ENCODE peak calls at places on chromosomes 11 and 22, in six cellular contexts. X is PC-9, U is astrocyte, B is neural progenitor cell, K is hepatocyte, P is mammary epithelial cell. O is an unnamed sample.

GRCh38 chr22:38549106-38549884 is 20.7 kb downstream of the DMC1 start:
- DNase-seq in U (no peak), X (peak; percentile 61), B (no peak), P (peak; percentile 34), K (no peak), O (no peak)

GRCh38 chr22:37324340-37325023 is 42.2 kb downstream of the CYTH4 start:
- DNase-seq in B (peak; percentile 65), X (no peak), K (no peak), U (no peak), P (no peak), O (no peak)

GRCh38 chr11:11959601-11960000 is 48.8 kb downstream of the DKK3 start:
- DNase-seq in P (no peak), U (no peak), K (no peak), B (no peak), X (no peak), O (no peak)

GRCh38 chr11:298406-299065 is 790 bp downstream of the IFITM5 start:
- DNase-seq in U (no peak), B (no peak), P (no peak), X (no peak), K (no peak), O (no peak)

GRCh38 chr11:119365071-119365591 is 16.4 kb downstream of the USP2 start:
- DNase-seq in K (no peak), X (no peak), B (no peak), P (no peak), U (no peak), O (no peak)

GRCh38 chr11:87573708-87574107 is 536.0 kb downstream of the TMEM135 start:
- DNase-seq in X (no peak), U (no peak), K (no peak), B (no peak), P (no peak), O (no peak)

GRCh38 chr22:47166446-47167016 is 404.1 kb downstream of the TBC1D22A start:
- DNase-seq in U (no peak), B (no peak), X (no peak), K (no peak), P (no peak), O (no peak)

GRCh38 chr11:108880510-108880909 is 215.6 kb downstream of the DDX10 start:
- DNase-seq in X (no peak), K (no peak), U (no peak), P (no peak), B (no peak), O (peak; percentile 95)

GRCh38 chr11:122162095-122162494 is 46.1 kb upstream of the BLID start:
- DNase-seq in K (no peak), B (no peak), U (no peak), P (peak; percentile 72), X (no peak), O (no peak)

GRCh38 chr11:461626-462025 is 11.5 kb downstream of the PTDSS2 start:
- DNase-seq in X (no peak), P (no peak), B (no peak), U (no peak), K (no peak), O (no peak)

GRCh38 chr11:68840661-68841653 is 759 bp downstream of the CPT1A start:
- DNase-seq in X (peak; percentile 62), U (no peak), K (peak; percentile 69), B (peak; percentile 34), P (no peak), O (peak; percentile 44)

GRCh38 chr22:49967333-49968241 is 7.0 kb downstream of the PIM3 start:
- DNase-seq in B (peak; percentile 20), X (no peak), U (no peak), P (no peak), K (peak; percentile 53), O (no peak)

GRCh38 chr11:60991457-60991856 is 20.0 kb downstream of the CD6 start:
- DNase-seq in P (no peak), U (no peak), B (no peak), X (no peak), K (no peak), O (no peak)

GRCh38 chr11:17209939-17210245 is 2.1 kb upstream of the PIK3C2A start:
- DNase-seq in B (no peak), K (peak; percentile 10), P (no peak), X (no peak), U (no peak), O (no peak)

GRCh38 chr22:29617922-29618629 is 14.6 kb downstream of the NF2 start:
- DNase-seq in P (peak; percentile 80), B (no peak), U (peak; percentile 83), K (peak; percentile 52), X (peak; percentile 37), O (no peak)

GRCh38 chr22:19756288-19757128 is 4.1 kb upstream of the TBX1 start:
- DNase-seq in B (peak; percentile 74), X (peak; percentile 50), P (peak; percentile 48), K (peak; percentile 79), U (no peak), O (peak; percentile 40)

GRCh38 chr11:9461760-9462134 is 935 bp downstream of the ZNF143 start:
- DNase-seq in U (peak; percentile 27), X (no peak), K (no peak), P (peak; percentile 17), B (no peak), O (no peak)

GRCh38 chr11:126619516-126619915 is 264.0 kb downstream of the ST3GAL4 start:
- DNase-seq in K (no peak), B (no peak), X (no peak), U (no peak), P (no peak), O (no peak)

DNA sequence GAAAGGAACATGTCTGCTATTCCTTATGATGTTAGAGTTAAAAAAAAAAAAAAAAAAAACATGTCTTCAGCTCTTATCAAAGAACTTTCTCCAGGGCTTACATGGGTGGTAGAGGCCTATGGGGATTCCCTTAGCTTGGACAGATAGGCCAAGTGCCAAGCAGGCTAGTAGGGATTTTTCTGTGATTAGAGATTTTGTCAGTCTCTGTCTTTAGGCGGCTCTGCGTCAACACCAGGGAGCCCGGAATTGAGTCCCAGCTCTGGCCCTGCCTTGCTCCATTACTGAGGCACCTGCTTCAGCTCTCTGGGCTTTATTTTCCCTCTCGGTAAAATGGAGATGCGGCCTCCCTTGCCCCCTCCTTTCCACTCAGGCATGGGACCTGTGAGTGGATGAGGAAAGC is 13.1 kb downstream of the CRY2 start:
- DNase-seq in U (no peak), B (no peak), P (no peak), X (no peak), K (no peak), O (no peak)
- H3K4me1 ChIP-seq in U (peaks cover 26% of the 10 kb centered on the region), B (peaks cover 10% of the 10 kb centered on the region), P (peaks cover 11% of the 10 kb centered on the region), X (no peaks in the 10 kb centered on the region), K (peaks cover 21% of the 10 kb centered on the region), O (peaks cover 30% of the 10 kb centered on the region)

DNA sequence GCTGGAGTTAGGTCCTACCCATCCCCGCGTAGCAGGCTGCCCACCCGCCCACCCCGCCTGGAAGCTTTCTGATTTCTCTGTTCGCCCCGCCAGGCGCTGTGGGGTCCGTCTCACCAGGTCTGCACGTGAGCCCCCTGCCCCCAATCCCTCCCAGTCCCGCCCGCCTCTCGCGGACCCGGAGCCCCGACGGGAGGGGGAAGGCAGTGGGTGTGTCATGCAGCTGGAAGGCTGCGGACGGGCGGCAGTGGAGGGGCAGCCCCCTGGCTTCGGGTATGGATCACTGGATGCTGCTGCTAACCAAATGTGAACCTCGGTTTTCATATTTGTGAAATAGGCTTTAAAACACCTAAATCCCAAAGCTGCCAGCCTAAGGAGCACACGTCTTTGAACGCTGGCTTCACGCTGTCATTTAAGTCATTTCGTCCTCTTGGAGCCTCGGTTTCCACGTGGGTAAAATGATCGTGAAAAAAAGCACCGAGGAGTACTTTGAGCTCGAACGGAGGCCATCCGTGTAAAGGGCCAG is 568 bp upstream of the BIK start:
- DNase-seq in B (peak; percentile 64), X (no peak), U (no peak), P (no peak), K (no peak), O (no peak)
- TF ChIP-seq EZH2 in B (peak; percentile 21), X (no peak), U (no peak), P (peak; percentile 49), K (no peak), O (no peak)

DNA sequence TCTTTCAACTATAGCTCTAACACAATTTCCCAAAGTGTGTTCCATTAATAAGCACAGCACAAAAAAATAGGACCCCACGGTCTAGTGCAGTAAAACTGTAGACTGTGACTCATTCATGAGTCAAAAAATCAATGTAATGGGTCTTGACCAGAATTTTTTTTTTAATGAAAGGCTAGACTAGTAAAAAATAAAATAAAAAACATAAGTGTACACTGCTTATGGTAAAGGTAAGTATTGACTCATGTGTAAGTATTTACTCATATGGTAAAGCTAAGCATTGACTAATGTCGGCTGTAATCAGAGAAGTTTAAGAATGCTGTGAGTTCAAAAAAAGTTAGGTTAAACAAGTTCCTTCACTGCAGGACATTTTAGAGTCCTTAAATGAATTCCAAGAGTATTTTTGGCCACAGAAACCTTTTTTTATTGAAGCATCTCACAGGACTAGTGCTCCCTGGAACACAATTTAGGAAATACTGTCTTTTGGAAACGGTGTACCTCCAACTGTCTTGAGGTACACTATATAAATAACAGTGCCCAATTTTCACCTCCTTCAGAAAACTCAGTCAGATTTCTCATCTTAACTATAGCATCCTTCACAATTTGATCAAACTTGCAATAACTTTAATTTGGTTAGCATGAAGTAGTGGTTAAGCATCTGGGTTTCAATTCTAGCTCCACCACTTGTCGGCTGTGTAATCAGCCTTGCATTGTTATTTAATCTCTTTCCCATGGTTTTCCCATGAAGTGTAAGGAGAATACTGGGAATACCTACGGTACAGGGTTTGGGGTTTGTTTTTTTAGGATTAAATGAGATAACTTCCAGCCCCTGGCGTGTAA is 2.1 kb downstream of the CCDC73 start:
- DNase-seq in U (no peak), X (no peak), P (no peak), K (no peak), B (peak; percentile 9), O (no peak)
- TF ChIP-seq CTCF in U (no peak), X (no peak), P (no peak), K (no peak), B (no peak), O (no peak)

GRCh38 chr11:92316410-92316809 is 91.8 kb downstream of the FAT3 start:
- DNase-seq in P (no peak), B (no peak), K (no peak), X (no peak), U (no peak), O (no peak)
- H3K4me1 ChIP-seq in P (no peaks in the 10 kb centered on the region), B (peaks cover 26% of the 10 kb centered on the region), K (no peaks in the 10 kb centered on the region), X (no peaks in the 10 kb centered on the region), U (peaks cover under 1% of the 10 kb centered on the region), O (peaks cover 3% of the 10 kb centered on the region)

GRCh38 chr11:77470504-77470903 is 3.4 kb downstream of the PAK1 start:
- DNase-seq in B (no peak), K (no peak), P (no peak), U (no peak), X (no peak), O (no peak)
- TF ChIP-seq EZH2 in B (no peak), K (no peak), P (no peak), U (no peak), X (no peak), O (no peak)